ENCODE peak calls at places on chromosomes 5 and 9, in four cellular contexts. E, P, A and B are unnamed samples.

GRCh38 chr5:172707285-172708182 is 63.5 kb downstream of the DUSP1 start:
- DNase-seq in E (no peak), P (no peak), A (peak; percentile 60), B (no peak)

GRCh38 chr5:2334686-2335085 is 416.8 kb downstream of the IRX2 start:
- DNase-seq in E (no peak), P (no peak), A (no peak), B (no peak)

GRCh38 chr9:95924955-95925354 is 49.5 kb downstream of the ERCC6L2 start:
- DNase-seq in E (no peak), P (no peak), A (no peak), B (no peak)

GRCh38 chr9:18447131-18447530 is 26.8 kb upstream of the ADAMTSL1 start:
- DNase-seq in E (no peak), P (no peak), A (no peak), B (no peak)

GRCh38 chr5:174177976-174178600 is 132.6 kb downstream of the NSG2 start:
- DNase-seq in E (no peak), P (no peak), A (peak; percentile 63), B (no peak)

GRCh38 chr9:19998153-19998552 is 209.3 kb upstream of the SLC24A2 start:
- DNase-seq in E (peak; percentile 37), P (no peak), A (no peak), B (no peak)

GRCh38 chr9:137085918-137086530 is 761 bp upstream of the MAN1B1 start:
- DNase-seq in E (peak; percentile 64), P (peak; percentile 26), A (peak; percentile 61), B (no peak)

GRCh38 chr9:37471942-37472679 is 6.9 kb upstream of the ZBTB5 start:
- DNase-seq in E (no peak), P (no peak), A (no peak), B (no peak)

GRCh38 chr5:52952483-52952882 is 36.7 kb upstream of the ITGA2 start:
- DNase-seq in E (no peak), P (no peak), A (no peak), B (no peak)

GRCh38 chr9:123678038-123678877 is 251.7 kb downstream of the DENND1A start:
- DNase-seq in E (no peak), P (no peak), A (no peak), B (no peak)

GRCh38 chr5:181120761-181121160 is 10.2 kb downstream of the OR2V1 start:
- DNase-seq in E (no peak), P (no peak), A (no peak), B (no peak)

GRCh38 chr9:93143830-93144530 is 9.9 kb upstream of the NINJ1 start:
- DNase-seq in E (peak; percentile 53), P (peak; percentile 71), A (peak; percentile 87), B (no peak)

GRCh38 chr9:90890146-90890545 is 88.5 kb downstream of the SYK start:
- DNase-seq in E (no peak), P (no peak), A (no peak), B (no peak)

GRCh38 chr9:115786321-115786720 is 367.3 kb upstream of the PAPPA start:
- DNase-seq in E (no peak), P (no peak), A (no peak), B (no peak)

GRCh38 chr5:65914644-65915196 is 11.7 kb upstream of the ERBIN start:
- DNase-seq in E (no peak), P (no peak), A (no peak), B (no peak)

GRCh38 chr9:97632406-97632991 is 669 bp downstream of the TSTD2 start:
- DNase-seq in E (peak; percentile 51), P (peak; percentile 22), A (peak; percentile 53), B (peak; percentile 19)

GRCh38 chr5:120096413-120096812 is 367.7 kb upstream of the PRR16 start:
- DNase-seq in E (no peak), P (no peak), A (peak; percentile 33), B (no peak)

GRCh38 chr5:143229896-143230675 is 173.4 kb downstream of the NR3C1 start:
- DNase-seq in E (no peak), P (peak; percentile 21), A (peak; percentile 79), B (no peak)

GRCh38 chr5:149036970-149037369 is 25.9 kb downstream of the SH3TC2 start:
- DNase-seq in E (no peak), P (no peak), A (no peak), B (no peak)

GRCh38 chr9:76738402-76738801 is 25.8 kb upstream of the PCA3 start:
- DNase-seq in E (no peak), P (no peak), A (no peak), B (no peak)

GRCh38 chr5:110019119-110019518 is 329.4 kb downstream of the MAN2A1 start:
- DNase-seq in E (no peak), P (no peak), A (no peak), B (no peak)

GRCh38 chr9:36316049-36316448 is 57.8 kb upstream of the GNE start:
- DNase-seq in E (no peak), P (no peak), A (no peak), B (no peak)

GRCh38 chr5:90347462-90347861 is 62.1 kb downstream of the CETN3 start:
- DNase-seq in E (no peak), P (no peak), A (no peak), B (no peak)

GRCh38 chr5:4413996-4414395 is 726.1 kb upstream of the ADAMTS16 start:
- DNase-seq in E (no peak), P (no peak), A (no peak), B (no peak)

GRCh38 chr5:151751091-151751490 is 7.3 kb downstream of the ATOX1 start:
- DNase-seq in E (no peak), P (no peak), A (no peak), B (no peak)

GRCh38 chr9:126836216-126836615 is 24.2 kb upstream of the ZBTB34 start:
- DNase-seq in E (no peak), P (no peak), A (no peak), B (no peak)

GRCh38 chr5:73967347-73967746 is 341.4 kb downstream of the ARHGEF28 start:
- DNase-seq in E (no peak), P (no peak), A (no peak), B (no peak)

GRCh38 chr9:82513242-82513750 is 524.7 kb downstream of the SPATA31D1 start:
- DNase-seq in E (no peak), P (no peak), A (no peak), B (no peak)

GRCh38 chr9:134707031-134707680 is 65.6 kb downstream of the COL5A1 start:
- DNase-seq in E (no peak), P (no peak), A (peak; percentile 94), B (no peak)

GRCh38 chr9:97529363-97530076 is 28.1 kb downstream of the TMOD1 start:
- DNase-seq in E (no peak), P (no peak), A (no peak), B (no peak)

GRCh38 chr5:6545770-6546690 is 86.8 kb downstream of the NSUN2 start:
- DNase-seq in E (no peak), P (no peak), A (no peak), B (no peak)

GRCh38 chr5:141513021-141513626 is 24.2 kb downstream of the PCDHGC5 start:
- DNase-seq in E (peak; percentile 59), P (peak; percentile 16), A (no peak), B (no peak)

GRCh38 chr5:36495638-36496010 is 110.8 kb upstream of the SLC1A3 start:
- DNase-seq in E (no peak), P (no peak), A (no peak), B (no peak)

GRCh38 chr5:89277791-89278190 is 394.8 kb upstream of the MEF2C start:
- DNase-seq in E (no peak), P (no peak), A (no peak), B (no peak)

GRCh38 chr5:176530983-176531901 is 6.0 kb downstream of the RNF44 start:
- DNase-seq in E (peak; percentile 60), P (no peak), A (no peak), B (no peak)